ENCODE peak calls at places on chromosomes 3 and 15, in seven cellular contexts. Q, D, H, P, I, E and M are unnamed samples.

GRCh38 chr15:87722941-87723691 is 533.4 kb downstream of the NTRK3 start:
- DNase-seq in Q (no peak), D (no peak), H (no peak), P (no peak), I (no peak), E (no peak), M (no peak)

GRCh38 chr15:31024979-31025378 is 33.6 kb upstream of the MTMR10 start:
- DNase-seq in Q (peak; percentile 27), D (no peak), H (no peak), P (no peak), I (no peak), E (no peak), M (peak; percentile 31)

GRCh38 chr3:124078978-124079911 is 87.3 kb upstream of the ROPN1 start:
- DNase-seq in Q (peak; percentile 57), D (no peak), H (peak; percentile 29), P (no peak), I (no peak), E (no peak), M (peak; percentile 69)

GRCh38 chr3:138940446-138940845 is 6.5 kb downstream of the FOXL2 start:
- DNase-seq in Q (no peak), D (no peak), H (no peak), P (no peak), I (no peak), E (no peak), M (no peak)

GRCh38 chr3:171261487-171261886 is 198.7 kb downstream of the TNIK start:
- DNase-seq in Q (no peak), D (no peak), H (no peak), P (no peak), I (no peak), E (no peak), M (no peak)

GRCh38 chr15:68464451-68465090 is 32.6 kb upstream of the ITGA11 start:
- DNase-seq in Q (peak; percentile 43), D (no peak), H (no peak), P (no peak), I (no peak), E (no peak), M (no peak)

GRCh38 chr3:114627760-114628159 is 333.9 kb downstream of the TIGIT start:
- DNase-seq in Q (peak; percentile 86), D (no peak), H (no peak), P (peak; percentile 35), I (no peak), E (no peak), M (peak; percentile 75)

GRCh38 chr3:74633021-74633420 is 18.6 kb upstream of the CNTN3 start:
- DNase-seq in Q (no peak), D (peak; percentile 32), H (no peak), P (no peak), I (no peak), E (no peak), M (peak; percentile 84)

GRCh38 chr3:9826815-9827574 is 16.8 kb downstream of the RPUSD3 start:
- DNase-seq in Q (peak; percentile 34), D (no peak), H (no peak), P (no peak), I (no peak), E (no peak), M (no peak)

GRCh38 chr15:93076217-93076616 is 12.8 kb downstream of the RGMA start:
- DNase-seq in Q (no peak), D (no peak), H (no peak), P (no peak), I (no peak), E (no peak), M (no peak)

GRCh38 chr15:93074596-93074995 is 14.4 kb downstream of the RGMA start:
- DNase-seq in Q (no peak), D (no peak), H (no peak), P (no peak), I (no peak), E (no peak), M (no peak)

GRCh38 chr15:93073465-93073952 is 15.5 kb downstream of the RGMA start:
- DNase-seq in Q (no peak), D (no peak), H (no peak), P (no peak), I (no peak), E (peak; percentile 69), M (no peak)

GRCh38 chr15:93080451-93080850 is 8.6 kb downstream of the RGMA start:
- DNase-seq in Q (no peak), D (no peak), H (no peak), P (no peak), I (no peak), E (no peak), M (no peak)

DNA sequence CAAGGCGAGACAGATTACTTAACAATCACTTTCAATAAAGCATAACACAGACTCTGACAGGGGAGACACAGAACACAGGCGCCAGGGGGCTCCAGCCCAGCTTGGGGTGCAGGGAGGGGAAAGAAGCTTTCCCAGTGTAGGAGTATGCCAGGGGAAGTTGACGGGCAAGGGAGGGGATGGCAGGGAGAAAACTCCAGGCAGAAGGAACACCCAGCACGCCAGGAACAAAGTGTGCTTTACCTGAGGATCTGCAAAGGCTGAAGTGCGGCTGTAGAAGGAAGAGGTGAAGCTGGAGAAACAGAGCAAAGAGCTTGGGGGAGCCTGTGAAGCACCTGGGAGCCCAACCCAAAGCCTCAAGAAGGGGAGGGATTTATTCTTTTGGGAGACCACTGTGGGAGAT is 12.1 kb downstream of the RGMA start:
- DNase-seq in Q (no peak), D (no peak), H (no peak), P (no peak), I (no peak), E (no peak), M (no peak)
- TF ChIP-seq CTCF in Q (no peak), D (no peak), H (no peak), P (no peak), I (no peak), E (no peak), M (no peak)

DNA sequence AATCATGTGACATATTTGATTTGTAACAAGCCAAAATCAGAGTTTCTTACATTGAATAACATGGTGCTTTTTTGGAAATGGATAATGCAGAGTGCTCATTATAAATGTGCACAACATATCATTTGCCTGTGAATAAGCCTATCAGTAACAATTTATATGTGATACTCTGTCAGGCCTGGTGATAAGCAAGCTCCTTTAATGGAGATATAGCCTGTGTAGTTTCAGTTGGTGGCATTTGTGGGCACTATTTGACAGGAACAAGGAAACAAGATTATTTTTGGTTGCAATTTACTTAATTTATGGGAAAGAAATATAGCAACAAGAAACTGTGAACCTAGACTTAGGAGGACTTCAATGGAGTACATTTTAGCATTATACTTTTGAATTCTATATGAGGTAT is 328.9 kb downstream of the ARPP21 start:
- DNase-seq in Q (no peak), D (no peak), H (no peak), P (no peak), I (no peak), E (no peak), M (no peak)
- H3K4me3 ChIP-seq in Q (no peak overlapping the region), D (no peak overlapping the region), H (no peak overlapping the region), P (no peak overlapping the region), I (no peak overlapping the region), E (no peak overlapping the region), M (no peak overlapping the region)

DNA sequence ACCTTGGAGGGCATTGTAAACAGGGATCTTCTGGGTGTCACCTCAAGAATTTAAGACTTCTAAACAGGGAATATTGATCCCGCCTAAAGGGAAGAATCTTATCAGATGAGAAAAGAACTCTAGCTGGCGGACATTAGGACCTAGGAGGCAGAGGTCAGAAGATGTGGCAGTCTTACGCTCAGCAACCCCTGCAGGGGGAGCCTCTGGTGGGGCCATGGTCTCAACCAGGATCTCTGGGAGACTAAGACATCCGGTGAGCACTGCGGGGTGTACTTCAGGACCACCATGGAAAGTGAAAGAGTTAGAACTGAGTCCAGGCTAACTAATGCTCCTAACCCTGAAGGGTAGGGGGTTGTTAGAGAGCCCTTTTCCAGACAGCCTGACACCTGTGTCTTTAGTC is 295.2 kb downstream of the VGLL3 start:
- DNase-seq in Q (no peak), D (no peak), H (no peak), P (no peak), I (no peak), E (no peak), M (no peak)
- TF ChIP-seq CTCF in Q (no peak), D (no peak), H (no peak), P (no peak), I (no peak), E (no peak), M (no peak)

GRCh38 chr15:52786436-52787122 is 3.6 kb downstream of the ONECUT1 start:
- DNase-seq in Q (no peak), D (no peak), H (no peak), P (no peak), I (no peak), E (no peak), M (no peak)

GRCh38 chr15:52784799-52785671 is 5.1 kb downstream of the ONECUT1 start:
- DNase-seq in Q (no peak), D (no peak), H (no peak), P (no peak), I (no peak), E (no peak), M (no peak)

GRCh38 chr15:52783929-52784798 is 6.0 kb downstream of the ONECUT1 start:
- DNase-seq in Q (no peak), D (no peak), H (no peak), P (no peak), I (peak; percentile 37), E (no peak), M (no peak)

GRCh38 chr15:52787123-52787503 is 3.0 kb downstream of the ONECUT1 start:
- DNase-seq in Q (no peak), D (no peak), H (no peak), P (no peak), I (no peak), E (no peak), M (no peak)

DNA sequence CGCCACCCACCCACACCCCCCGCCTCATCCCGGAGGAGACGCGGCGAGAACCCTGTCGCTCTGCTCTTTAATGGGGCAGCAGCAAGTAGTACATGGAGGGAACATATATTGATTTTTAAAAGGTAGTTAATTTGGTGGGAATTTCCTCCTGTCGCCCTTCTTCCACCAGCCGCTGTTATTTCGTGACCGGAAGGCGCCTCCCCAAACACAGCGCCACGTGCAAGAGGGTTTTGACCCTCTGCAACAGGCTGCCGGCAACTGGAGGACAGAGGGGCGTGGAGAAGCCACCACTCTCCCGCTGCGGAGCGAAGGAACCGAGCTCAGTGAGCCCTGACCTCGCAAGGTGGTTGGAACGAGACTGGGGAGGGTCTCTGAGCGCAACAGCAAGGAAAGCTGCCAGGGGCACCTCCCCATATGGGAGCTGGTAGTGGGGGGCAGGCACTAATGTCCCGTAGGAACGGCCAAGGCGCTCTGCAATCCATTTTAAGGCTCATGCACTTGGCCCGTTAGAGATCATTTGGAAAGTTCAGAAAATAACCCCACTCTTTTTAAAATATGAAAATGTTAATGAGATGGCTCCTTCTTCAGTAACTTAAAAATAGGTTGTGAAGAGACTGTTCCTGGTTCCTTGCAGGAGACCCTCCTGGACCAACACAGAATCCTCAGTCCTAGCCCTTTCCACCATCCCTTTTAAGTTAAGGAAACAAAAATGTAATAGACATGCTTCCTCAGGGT is 4.3 kb downstream of the ONECUT1 start:
- DNase-seq in Q (no peak), D (no peak), H (no peak), P (no peak), I (no peak), E (no peak), M (no peak)
- H3K4me3 ChIP-seq in Q (no peak overlapping the region), D (no peak overlapping the region), H (no peak overlapping the region), P (no peak overlapping the region), I (no peak overlapping the region), E (no peak overlapping the region), M (no peak overlapping the region)

GRCh38 chr15:55281517-55282227 is 7.9 kb downstream of the RAB27A start:
- DNase-seq in Q (no peak), D (no peak), H (no peak), P (no peak), I (no peak), E (no peak), M (no peak)
- TF ChIP-seq CTCF in Q (no peak), D (no peak), H (no peak), P (no peak), I (no peak), E (no peak), M (no peak)